ENCODE peak calls at places on chromosome 20, in four cellular contexts. L is HepG2, Z is GM12878, J is K562. B is an unnamed sample.

GRCh38 chr20:50354690-50355592 is 155.2 kb upstream of the PTPN1 start:
- DNase-seq in L (no peak), Z (no peak), J (peak), B (no peak)

GRCh38 chr20:36399147-36399968 is 93.2 kb downstream of the DLGAP4 start:
- DNase-seq in L (peak), Z (no peak), J (peak), B (peak)

GRCh38 chr20:60512436-60512835 is 554.2 kb downstream of the CDH26 start:
- DNase-seq in L (peak), Z (no peak), J (no peak), B (no peak)

GRCh38 chr20:46705378-46705729 is 4.1 kb upstream of the SLC2A10 start:
- DNase-seq in L (no peak), Z (no peak), J (no peak), B (no peak)

GRCh38 chr20:63469713-63470101 is 2.7 kb downstream of the KCNQ2 start:
- DNase-seq in L (no peak), Z (no peak), J (no peak), B (no peak)

GRCh38 chr20:47857142-47857993 is 72.1 kb upstream of the SULF2 start:
- DNase-seq in L (peak), Z (no peak), J (peak), B (no peak)

GRCh38 chr20:10652660-10653191 is 21.1 kb downstream of the JAG1 start:
- DNase-seq in L (peak), Z (no peak), J (no peak), B (no peak)

GRCh38 chr20:17911927-17912326 is 56.7 kb downstream of the SNX5 start:
- DNase-seq in L (no peak), Z (no peak), J (no peak), B (no peak)

GRCh38 chr20:6122111-6122872 is 538 bp downstream of the FERMT1 start:
- DNase-seq in L (peak), Z (no peak), J (no peak), B (no peak)

GRCh38 chr20:24755411-24755922 is 193.6 kb upstream of the CST7 start:
- DNase-seq in L (peak), Z (no peak), J (no peak), B (no peak)

GRCh38 chr20:18363708-18364107 is 75.4 kb downstream of the ZNF133 start:
- DNase-seq in L (no peak), Z (no peak), J (no peak), B (no peak)

GRCh38 chr20:1185316-1185741 is 548 bp upstream of the TMEM74B start:
- DNase-seq in L (no peak), Z (no peak), J (peak), B (peak)

DNA sequence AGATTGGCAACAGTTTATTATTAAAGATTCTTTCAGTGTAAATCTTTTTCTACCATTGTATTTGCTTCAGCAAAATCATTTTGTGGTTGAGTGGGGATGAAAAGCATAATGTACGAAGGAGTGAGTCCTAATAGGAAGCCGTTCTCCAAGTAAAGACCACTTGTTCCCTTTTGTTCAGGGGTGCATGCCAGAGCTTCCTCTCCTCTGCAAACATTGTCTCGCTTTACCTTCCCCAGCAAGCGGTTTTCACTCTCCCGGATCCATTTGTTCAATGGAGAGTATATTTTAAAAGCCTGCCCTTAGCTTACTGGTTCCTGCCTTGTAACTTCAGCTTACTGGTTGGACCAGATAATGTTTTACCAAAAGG is 67.8 kb upstream of the XRN2 start:
- DNase-seq in L (no peak), Z (no peak), J (no peak), B (no peak)
- TF ChIP-seq FOXK2 in L (no peak), Z (no peak), J (no peak), B (no peak)

DNA sequence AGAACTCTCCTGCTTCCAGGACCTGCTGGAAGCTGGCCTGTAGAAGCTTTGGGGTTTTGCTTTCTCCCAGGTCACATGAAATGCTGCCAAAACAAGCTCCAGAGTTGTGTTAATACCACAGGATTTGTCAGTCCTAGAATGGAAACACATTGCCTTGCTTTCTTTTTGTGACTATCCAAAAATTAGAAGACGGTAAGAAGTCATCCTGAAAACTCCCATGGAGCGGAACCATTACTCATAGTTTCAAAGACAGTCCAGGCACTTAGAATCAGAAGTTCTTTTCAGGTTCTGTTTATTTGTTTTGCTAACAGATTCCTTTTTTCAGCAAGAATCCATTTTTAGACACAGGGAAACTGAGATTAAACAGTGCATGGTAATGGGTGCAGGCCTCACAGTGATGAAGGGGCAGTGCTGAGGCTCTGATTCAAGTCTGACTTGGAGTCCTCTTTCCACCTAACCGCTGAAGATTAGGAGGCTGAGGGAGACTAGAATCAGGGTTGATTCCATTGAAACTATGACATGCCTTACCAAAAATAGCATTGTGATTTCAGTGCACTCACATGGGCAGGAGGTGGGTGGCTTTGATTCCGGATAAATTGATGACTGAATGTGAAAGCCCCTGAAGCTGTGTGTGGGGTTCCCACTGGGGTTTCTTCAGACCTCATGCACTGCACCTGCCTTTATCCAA is 72.2 kb upstream of the NAA20 start:
- DNase-seq in L (no peak), Z (peak), J (no peak), B (no peak)
- TF ChIP-seq TARDBP in L (no peak), Z (peak), J (no peak), B (no peak)

GRCh38 chr20:3652217-3652616 is 11.0 kb downstream of the GFRA4 start:
- DNase-seq in L (no peak), Z (no peak), J (peak), B (no peak)
- TF ChIP-seq FOXK2 in L (no peak), Z (no peak), J (no peak), B (no peak)

GRCh38 chr20:33568378-33569289 is 78.7 kb downstream of the CBFA2T2 start:
- DNase-seq in L (peak), Z (no peak), J (no peak), B (no peak)

GRCh38 chr20:33566781-33567603 is 77.1 kb downstream of the CBFA2T2 start:
- DNase-seq in L (no peak), Z (no peak), J (no peak), B (no peak)

GRCh38 chr20:33567949-33568348 is 78.1 kb downstream of the CBFA2T2 start:
- DNase-seq in L (no peak), Z (no peak), J (no peak), B (no peak)

GRCh38 chr20:33570743-33571142 is 80.8 kb downstream of the CBFA2T2 start:
- DNase-seq in L (no peak), Z (no peak), J (no peak), B (no peak)

DNA sequence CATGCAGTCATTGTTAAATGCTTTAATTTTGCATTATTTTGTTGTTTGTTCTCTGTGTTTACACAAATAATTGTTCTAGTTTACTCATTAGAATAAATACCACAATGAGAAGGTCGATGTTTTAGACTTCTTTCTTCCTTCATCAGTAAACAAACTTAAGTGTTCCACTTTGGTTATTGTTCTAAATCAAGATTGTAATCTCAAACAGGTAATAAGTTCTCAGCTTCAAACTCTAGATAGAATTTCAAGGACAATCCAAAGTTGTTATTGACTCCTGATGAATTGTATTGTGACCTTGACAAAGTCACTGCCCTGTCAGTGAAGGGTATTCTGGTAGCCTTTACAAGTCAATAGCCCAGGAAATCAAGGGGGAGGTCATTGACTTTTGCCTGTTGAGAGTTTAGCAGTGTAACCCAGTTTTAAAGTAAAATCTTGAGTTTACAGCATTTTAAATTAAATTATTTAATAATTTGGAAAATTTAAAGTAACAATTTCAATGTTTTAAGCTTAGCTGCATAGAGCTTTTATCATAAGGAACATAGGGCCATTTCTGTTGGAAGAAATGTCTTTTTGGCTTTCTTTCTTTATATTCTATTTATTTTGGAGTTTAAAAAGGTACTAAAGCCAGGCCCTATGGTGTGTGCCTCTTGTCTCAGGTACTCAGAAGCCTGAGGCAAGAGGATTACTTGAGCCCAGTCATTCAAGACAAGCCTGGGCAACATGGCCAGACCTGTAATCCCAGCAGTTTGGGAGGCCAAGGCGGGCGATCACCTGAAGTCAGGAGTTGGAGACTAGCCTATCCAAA is 79.6 kb downstream of the CBFA2T2 start:
- DNase-seq in L (peak), Z (no peak), J (no peak), B (no peak)
- TF ChIP-seq TARDBP in L (no peak), Z (no peak), J (no peak), B (no peak)

GRCh38 chr20:58818585-58819285 is 32.0 kb downstream of the GNAS-AS1 start:
- DNase-seq in L (no peak), Z (peak), J (no peak), B (no peak)
- TF ChIP-seq FOXK2 in L (no peak), Z (no peak), J (no peak), B (no peak)